ENCODE peak calls at places on chromosomes 16 and 17, in nine cellular contexts. J is mesenchymal stem cell; N is NCI-H1092 treated with DMSO at 0.1 percent for 48 hours; M is head of caudate nucleus; H is hypothalamus; A is kidney tubule cell; I is effector memory CD4-positive, alpha-beta T cell; E is stimulated activated CD4-positive, alpha-beta T cell treated with anti-CD3 and anti-CD28 coated beads, Interleukin-15, amount 100 ng/mL, for 24 hours; Y is NCI-H1436. X is an unnamed sample.

GRCh38 chr16:27103954-27104353 is 37.2 kb downstream of the C16orf82 start:
- DNase-seq in N (no peak), I (no peak), E (no peak), J (no peak), A (no peak), M (no peak), Y (no peak), H (no peak), X (no peak)

GRCh38 chr17:48795444-48796162 is 21.4 kb downstream of the TTLL6 start:
- DNase-seq in N (no peak), Y (no peak), M (no peak), J (peak; percentile 94), A (peak; percentile 94), H (no peak), E (no peak), I (no peak), X (no peak)

GRCh38 chr16:53511084-53511402 is 8.0 kb upstream of the AKTIP start:
- DNase-seq in A (no peak), E (no peak), N (no peak), M (no peak), H (no peak), Y (no peak), J (no peak), I (no peak), X (no peak)

GRCh38 chr16:21150375-21151001 is at the start of gene DNAH3:
- DNase-seq in E (no peak), M (no peak), Y (peak; percentile 50), H (no peak), A (peak; percentile 97), I (no peak), N (peak; percentile 49), J (no peak), X (no peak)

GRCh38 chr17:4934173-4934979 is 2.3 kb downstream of the GP1BA start:
- DNase-seq in N (no peak), M (no peak), Y (no peak), H (no peak), I (no peak), J (peak; percentile 65), E (peak; percentile 36), A (peak; percentile 89), X (no peak)

GRCh38 chr16:70779361-70779760 is 21.6 kb downstream of the VAC14 start:
- DNase-seq in J (no peak), Y (no peak), N (no peak), I (no peak), M (no peak), A (no peak), H (no peak), E (no peak), X (no peak)

GRCh38 chr16:8641671-8642070 is 20.2 kb downstream of the METTL22 start:
- DNase-seq in E (no peak), A (no peak), Y (no peak), I (no peak), J (no peak), M (peak; percentile 33), N (no peak), H (no peak), X (no peak)

GRCh38 chr16:9446471-9447194 is 355.2 kb downstream of the HAPSTR1 start:
- DNase-seq in J (no peak), M (no peak), E (no peak), I (no peak), Y (no peak), N (no peak), A (peak; percentile 62), H (no peak), X (no peak)

GRCh38 chr17:80908776-80909175 is 82.9 kb upstream of the CHMP6 start:
- DNase-seq in J (no peak), Y (no peak), N (peak; percentile 21), I (no peak), A (no peak), H (no peak), E (no peak), M (no peak), X (no peak)

GRCh38 chr17:38730526-38731379 is 612 bp downstream of the CISD3 start:
- DNase-seq in J (peak; percentile 62), M (no peak), A (peak; percentile 84), I (no peak), H (no peak), E (peak; percentile 48), N (peak; percentile 84), Y (peak; percentile 60), X (no peak)

GRCh38 chr17:50905460-50905803 is 39.3 kb upstream of the TOB1 start:
- DNase-seq in Y (peak; percentile 63), I (no peak), A (no peak), J (no peak), H (no peak), E (no peak), N (peak; percentile 85), M (no peak), X (no peak)

GRCh38 chr17:67679225-67679624 is 38.5 kb upstream of the NOL11 start:
- DNase-seq in Y (no peak), N (no peak), E (no peak), H (no peak), M (no peak), J (no peak), A (no peak), I (no peak), X (no peak)

GRCh38 chr17:78107457-78107856 is 21.1 kb downstream of the TMC6 start:
- DNase-seq in M (no peak), I (no peak), E (peak; percentile 45), H (no peak), N (no peak), J (no peak), Y (no peak), A (no peak), X (no peak)

GRCh38 chr16:56862776-56863175 is 2.2 kb upstream of the SLC12A3 start:
- DNase-seq in A (no peak), J (no peak), E (no peak), I (no peak), M (no peak), N (no peak), Y (no peak), H (no peak), X (no peak)

GRCh38 chr17:83190601-83191387 is 111.4 kb downstream of the METRNL start:
- DNase-seq in M (no peak), A (no peak), I (no peak), H (no peak), E (no peak), Y (no peak), J (no peak), N (no peak), X (no peak)

GRCh38 chr17:16947470-16947869 is 24.4 kb downstream of the TNFRSF13B start:
- DNase-seq in E (no peak), I (no peak), J (no peak), Y (no peak), A (no peak), M (no peak), H (no peak), N (no peak), X (no peak)

GRCh38 chr17:65794572-65794971 is 233.1 kb upstream of the AXIN2 start:
- DNase-seq in Y (peak; percentile 39), I (no peak), N (peak; percentile 8), A (peak; percentile 36), H (no peak), E (no peak), M (no peak), J (peak; percentile 20), X (no peak)

GRCh38 chr17:13362341-13363122 is 239.2 kb downstream of the HS3ST3A1 start:
- DNase-seq in N (no peak), M (no peak), J (peak; percentile 22), H (no peak), Y (no peak), A (peak; percentile 88), I (no peak), E (no peak), X (no peak)

GRCh38 chr17:61863801-61864126 is 436 bp upstream of the BRIP1 start:
- DNase-seq in J (no peak), I (no peak), H (no peak), M (no peak), E (no peak), Y (no peak), N (no peak), A (no peak), X (no peak)

GRCh38 chr17:1203111-1203966 is 23.6 kb upstream of the ABR start:
- DNase-seq in Y (no peak), N (peak; percentile 25), I (peak; percentile 69), A (peak; percentile 59), E (peak; percentile 75), H (no peak), M (peak; percentile 48), J (peak; percentile 82), X (no peak)

GRCh38 chr16:47069841-47070584 is 73.7 kb downstream of the NETO2 start:
- DNase-seq in Y (no peak), M (no peak), N (no peak), H (no peak), J (no peak), I (no peak), E (no peak), A (no peak), X (no peak)

GRCh38 chr17:18039535-18040286 is 503 bp downstream of the GID4 start:
- DNase-seq in Y (peak; percentile 33), N (peak; percentile 12), H (no peak), M (peak; percentile 16), A (peak; percentile 41), J (peak; percentile 30), E (peak; percentile 47), I (peak; percentile 8), X (no peak)

GRCh38 chr16:2030036-2030435 is 3.3 kb downstream of the NHERF2 start:
- DNase-seq in M (no peak), A (no peak), N (no peak), I (no peak), Y (no peak), H (no peak), E (no peak), J (no peak), X (no peak)

GRCh38 chr17:77502626-77503292 is 362.0 kb downstream of the SEC14L1 start:
- DNase-seq in Y (no peak), J (no peak), E (no peak), H (no peak), N (no peak), I (no peak), A (no peak), M (no peak), X (no peak)

GRCh38 chr16:66923247-66923851 is 2.0 kb downstream of the RRAD start:
- DNase-seq in E (no peak), A (peak; percentile 35), N (peak; percentile 87), I (no peak), M (no peak), H (no peak), J (no peak), Y (peak; percentile 60), X (no peak)

GRCh38 chr16:1859650-1860049 is 12.3 kb downstream of the MEIOB start:
- DNase-seq in I (no peak), M (no peak), N (no peak), Y (no peak), H (no peak), J (no peak), E (no peak), A (no peak), X (no peak)

GRCh38 chr16:78069913-78070312 is 29.5 kb upstream of the WWOX start:
- DNase-seq in E (no peak), J (no peak), M (no peak), I (no peak), Y (no peak), H (no peak), A (no peak), N (no peak), X (no peak)

GRCh38 chr17:62627219-62627903 is at the start of gene MRC2:
- DNase-seq in N (no peak), I (no peak), E (peak; percentile 78), Y (no peak), H (no peak), M (peak; percentile 74), J (peak; percentile 92), A (peak; percentile 62), X (peak; percentile 54)

GRCh38 chr17:80432961-80433550 is 18.1 kb downstream of the ENDOV start:
- DNase-seq in E (no peak), J (no peak), Y (no peak), H (no peak), A (no peak), N (no peak), I (no peak), M (no peak), X (no peak)

GRCh38 chr16:12228607-12229499 is 252.3 kb downstream of the SNX29 start:
- DNase-seq in A (peak; percentile 70), Y (peak; percentile 35), N (peak; percentile 57), H (no peak), I (no peak), E (peak; percentile 55), J (peak; percentile 65), M (peak; percentile 70), X (peak; percentile 14)

GRCh38 chr17:67575325-67575724 is 142.4 kb upstream of the NOL11 start:
- DNase-seq in J (no peak), Y (peak; percentile 60), A (peak; percentile 82), M (no peak), N (peak; percentile 3), E (no peak), H (no peak), I (no peak), X (no peak)

X was measured in frontal cortex.